ENCODE peak calls at places on chromosomes 4 and X, in ten cellular contexts. One of them, this sample, is unnamed.

GRCh38 chr4:38058186-38058585 is 98.0 kb downstream of the PTTG2 start:
- DNase-seq in nephron progenitor cell: peak; percentile 46
- DNase-seq in RPMI7951: no peak
- DNase-seq in fibroblast of mammary gland: no peak
- DNase-seq in activated CD4-positive, alpha-beta T cell treated with anti-CD3 and anti-CD28 coated beads, Interleukin-2, amount 10 ng/mL, durations not matched to agents 7 days and 5 days: no peak
- DNase-seq in T-helper 17 cell: no peak
- DNase-seq in NCI-H1092 treated with DMSO at 0.1 percent for 48 hours: no peak
- DNase-seq in RPMI8226: no peak
- DNase-seq in HFFc6: no peak
- DNase-seq in aorta: no peak
- DNase-seq in this sample: peak; percentile 20

GRCh38 chr4:159508917-159509500 is 406.1 kb downstream of the RAPGEF2 start:
- DNase-seq in NCI-H1092 treated with DMSO at 0.1 percent for 48 hours: no peak
- DNase-seq in T-helper 17 cell: no peak
- DNase-seq in fibroblast of mammary gland: peak; percentile 38
- DNase-seq in activated CD4-positive, alpha-beta T cell treated with anti-CD3 and anti-CD28 coated beads, Interleukin-2, amount 10 ng/mL, durations not matched to agents 7 days and 5 days: no peak
- DNase-seq in HFFc6: no peak
- DNase-seq in nephron progenitor cell: no peak
- DNase-seq in RPMI8226: no peak
- DNase-seq in aorta: no peak
- DNase-seq in RPMI7951: no peak
- DNase-seq in this sample: no peak

GRCh38 chrX:133444952-133445831 is 29.9 kb upstream of the GPC4 start:
- DNase-seq in NCI-H1092 treated with DMSO at 0.1 percent for 48 hours: no peak
- DNase-seq in T-helper 17 cell: no peak
- DNase-seq in RPMI7951: no peak
- DNase-seq in activated CD4-positive, alpha-beta T cell treated with anti-CD3 and anti-CD28 coated beads, Interleukin-2, amount 10 ng/mL, durations not matched to agents 7 days and 5 days: no peak
- DNase-seq in RPMI8226: no peak
- DNase-seq in HFFc6: no peak
- DNase-seq in fibroblast of mammary gland: peak; percentile 6
- DNase-seq in aorta: no peak
- DNase-seq in nephron progenitor cell: peak; percentile 20
- DNase-seq in this sample: peak; percentile 5

GRCh38 chr4:87051121-87051713 is 116.4 kb downstream of the AFF1 start:
- DNase-seq in NCI-H1092 treated with DMSO at 0.1 percent for 48 hours: no peak
- DNase-seq in T-helper 17 cell: no peak
- DNase-seq in activated CD4-positive, alpha-beta T cell treated with anti-CD3 and anti-CD28 coated beads, Interleukin-2, amount 10 ng/mL, durations not matched to agents 7 days and 5 days: no peak
- DNase-seq in aorta: no peak
- DNase-seq in RPMI8226: no peak
- DNase-seq in HFFc6: no peak
- DNase-seq in fibroblast of mammary gland: peak; percentile 56
- DNase-seq in nephron progenitor cell: no peak
- DNase-seq in RPMI7951: no peak
- DNase-seq in this sample: no peak

GRCh38 chr4:3111461-3111860 is 37.0 kb downstream of the HTT start:
- DNase-seq in RPMI7951: peak; percentile 2
- DNase-seq in fibroblast of mammary gland: peak; percentile 63
- DNase-seq in aorta: no peak
- DNase-seq in RPMI8226: no peak
- DNase-seq in NCI-H1092 treated with DMSO at 0.1 percent for 48 hours: no peak
- DNase-seq in HFFc6: peak; percentile 80
- DNase-seq in activated CD4-positive, alpha-beta T cell treated with anti-CD3 and anti-CD28 coated beads, Interleukin-2, amount 10 ng/mL, durations not matched to agents 7 days and 5 days: no peak
- DNase-seq in T-helper 17 cell: no peak
- DNase-seq in nephron progenitor cell: no peak
- DNase-seq in this sample: no peak

GRCh38 chr4:94127707-94128328 is 79.8 kb upstream of the SMARCAD1 start:
- DNase-seq in aorta: no peak
- DNase-seq in fibroblast of mammary gland: peak; percentile 38
- DNase-seq in HFFc6: peak; percentile 3
- DNase-seq in nephron progenitor cell: no peak
- DNase-seq in RPMI7951: peak; percentile 29
- DNase-seq in RPMI8226: peak; percentile 20
- DNase-seq in activated CD4-positive, alpha-beta T cell treated with anti-CD3 and anti-CD28 coated beads, Interleukin-2, amount 10 ng/mL, durations not matched to agents 7 days and 5 days: no peak
- DNase-seq in NCI-H1092 treated with DMSO at 0.1 percent for 48 hours: peak; percentile 34
- DNase-seq in T-helper 17 cell: no peak
- DNase-seq in this sample: peak; percentile 31

GRCh38 chr4:6497796-6498195 is 25.4 kb upstream of the PPP2R2C start:
- DNase-seq in NCI-H1092 treated with DMSO at 0.1 percent for 48 hours: no peak
- DNase-seq in RPMI7951: no peak
- DNase-seq in T-helper 17 cell: no peak
- DNase-seq in fibroblast of mammary gland: no peak
- DNase-seq in RPMI8226: no peak
- DNase-seq in nephron progenitor cell: no peak
- DNase-seq in activated CD4-positive, alpha-beta T cell treated with anti-CD3 and anti-CD28 coated beads, Interleukin-2, amount 10 ng/mL, durations not matched to agents 7 days and 5 days: peak; percentile 0
- DNase-seq in HFFc6: no peak
- DNase-seq in aorta: no peak
- DNase-seq in this sample: no peak

GRCh38 chrX:130393451-130394074 is 8.1 kb upstream of the GPR119 start:
- DNase-seq in activated CD4-positive, alpha-beta T cell treated with anti-CD3 and anti-CD28 coated beads, Interleukin-2, amount 10 ng/mL, durations not matched to agents 7 days and 5 days: peak; percentile 7
- DNase-seq in NCI-H1092 treated with DMSO at 0.1 percent for 48 hours: peak; percentile 21
- DNase-seq in nephron progenitor cell: peak; percentile 61
- DNase-seq in fibroblast of mammary gland: peak; percentile 56
- DNase-seq in aorta: no peak
- DNase-seq in HFFc6: peak; percentile 43
- DNase-seq in T-helper 17 cell: no peak
- DNase-seq in RPMI7951: peak; percentile 28
- DNase-seq in RPMI8226: peak; percentile 40
- DNase-seq in this sample: peak; percentile 41

GRCh38 chr4:6250235-6250983 is 19.2 kb upstream of the WFS1 start:
- DNase-seq in aorta: no peak
- DNase-seq in T-helper 17 cell: no peak
- DNase-seq in fibroblast of mammary gland: peak; percentile 67
- DNase-seq in nephron progenitor cell: no peak
- DNase-seq in RPMI7951: peak; percentile 42
- DNase-seq in NCI-H1092 treated with DMSO at 0.1 percent for 48 hours: peak; percentile 77
- DNase-seq in activated CD4-positive, alpha-beta T cell treated with anti-CD3 and anti-CD28 coated beads, Interleukin-2, amount 10 ng/mL, durations not matched to agents 7 days and 5 days: peak; percentile 55
- DNase-seq in RPMI8226: peak; percentile 68
- DNase-seq in HFFc6: peak; percentile 69
- DNase-seq in this sample: peak; percentile 64

GRCh38 chr4:135510582-135510981 is 1309.0 kb upstream of the PABPC4L start:
- DNase-seq in fibroblast of mammary gland: no peak
- DNase-seq in nephron progenitor cell: no peak
- DNase-seq in RPMI8226: no peak
- DNase-seq in aorta: no peak
- DNase-seq in T-helper 17 cell: no peak
- DNase-seq in activated CD4-positive, alpha-beta T cell treated with anti-CD3 and anti-CD28 coated beads, Interleukin-2, amount 10 ng/mL, durations not matched to agents 7 days and 5 days: no peak
- DNase-seq in NCI-H1092 treated with DMSO at 0.1 percent for 48 hours: no peak
- DNase-seq in HFFc6: no peak
- DNase-seq in RPMI7951: peak; percentile 78
- DNase-seq in this sample: peak; percentile 4

GRCh38 chr4:10192331-10192730 is 75.7 kb upstream of the WDR1 start:
- DNase-seq in RPMI8226: no peak
- DNase-seq in T-helper 17 cell: no peak
- DNase-seq in nephron progenitor cell: no peak
- DNase-seq in fibroblast of mammary gland: no peak
- DNase-seq in activated CD4-positive, alpha-beta T cell treated with anti-CD3 and anti-CD28 coated beads, Interleukin-2, amount 10 ng/mL, durations not matched to agents 7 days and 5 days: no peak
- DNase-seq in RPMI7951: no peak
- DNase-seq in NCI-H1092 treated with DMSO at 0.1 percent for 48 hours: no peak
- DNase-seq in aorta: no peak
- DNase-seq in HFFc6: no peak
- DNase-seq in this sample: no peak

GRCh38 chrX:10617186-10617963 is 3.0 kb downstream of the MID1 start:
- DNase-seq in nephron progenitor cell: no peak
- DNase-seq in aorta: no peak
- DNase-seq in NCI-H1092 treated with DMSO at 0.1 percent for 48 hours: no peak
- DNase-seq in T-helper 17 cell: no peak
- DNase-seq in RPMI7951: no peak
- DNase-seq in RPMI8226: no peak
- DNase-seq in fibroblast of mammary gland: no peak
- DNase-seq in HFFc6: no peak
- DNase-seq in activated CD4-positive, alpha-beta T cell treated with anti-CD3 and anti-CD28 coated beads, Interleukin-2, amount 10 ng/mL, durations not matched to agents 7 days and 5 days: no peak
- DNase-seq in this sample: no peak

GRCh38 chrX:1292581-1293310 is 24.1 kb downstream of the CSF2RA start:
- DNase-seq in RPMI8226: peak; percentile 7
- DNase-seq in aorta: peak; percentile 43
- DNase-seq in activated CD4-positive, alpha-beta T cell treated with anti-CD3 and anti-CD28 coated beads, Interleukin-2, amount 10 ng/mL, durations not matched to agents 7 days and 5 days: no peak
- DNase-seq in T-helper 17 cell: no peak
- DNase-seq in NCI-H1092 treated with DMSO at 0.1 percent for 48 hours: no peak
- DNase-seq in fibroblast of mammary gland: no peak
- DNase-seq in RPMI7951: no peak
- DNase-seq in nephron progenitor cell: peak; percentile 18
- DNase-seq in HFFc6: no peak
- DNase-seq in this sample: no peak

GRCh38 chr4:123696712-123697111 is 300.1 kb downstream of the SPRY1 start:
- DNase-seq in aorta: no peak
- DNase-seq in NCI-H1092 treated with DMSO at 0.1 percent for 48 hours: no peak
- DNase-seq in RPMI7951: no peak
- DNase-seq in RPMI8226: no peak
- DNase-seq in HFFc6: no peak
- DNase-seq in activated CD4-positive, alpha-beta T cell treated with anti-CD3 and anti-CD28 coated beads, Interleukin-2, amount 10 ng/mL, durations not matched to agents 7 days and 5 days: no peak
- DNase-seq in fibroblast of mammary gland: no peak
- DNase-seq in T-helper 17 cell: no peak
- DNase-seq in nephron progenitor cell: no peak
- DNase-seq in this sample: no peak

GRCh38 chrX:119617511-119618164 is 11.4 kb upstream of the NKRF start:
- DNase-seq in T-helper 17 cell: no peak
- DNase-seq in fibroblast of mammary gland: no peak
- DNase-seq in RPMI7951: no peak
- DNase-seq in activated CD4-positive, alpha-beta T cell treated with anti-CD3 and anti-CD28 coated beads, Interleukin-2, amount 10 ng/mL, durations not matched to agents 7 days and 5 days: no peak
- DNase-seq in nephron progenitor cell: no peak
- DNase-seq in HFFc6: no peak
- DNase-seq in aorta: no peak
- DNase-seq in RPMI8226: no peak
- DNase-seq in NCI-H1092 treated with DMSO at 0.1 percent for 48 hours: no peak
- DNase-seq in this sample: no peak

GRCh38 chrX:107482046-107482445 is 32.6 kb downstream of the FRMPD3 start:
- DNase-seq in activated CD4-positive, alpha-beta T cell treated with anti-CD3 and anti-CD28 coated beads, Interleukin-2, amount 10 ng/mL, durations not matched to agents 7 days and 5 days: no peak
- DNase-seq in fibroblast of mammary gland: no peak
- DNase-seq in RPMI8226: no peak
- DNase-seq in T-helper 17 cell: no peak
- DNase-seq in aorta: no peak
- DNase-seq in nephron progenitor cell: no peak
- DNase-seq in HFFc6: no peak
- DNase-seq in NCI-H1092 treated with DMSO at 0.1 percent for 48 hours: peak; percentile 8
- DNase-seq in RPMI7951: no peak
- DNase-seq in this sample: no peak

GRCh38 chrX:146243071-146243470 is 425.4 kb downstream of the SLITRK2 start:
- DNase-seq in RPMI7951: no peak
- DNase-seq in aorta: no peak
- DNase-seq in NCI-H1092 treated with DMSO at 0.1 percent for 48 hours: no peak
- DNase-seq in RPMI8226: no peak
- DNase-seq in T-helper 17 cell: no peak
- DNase-seq in fibroblast of mammary gland: peak; percentile 8
- DNase-seq in activated CD4-positive, alpha-beta T cell treated with anti-CD3 and anti-CD28 coated beads, Interleukin-2, amount 10 ng/mL, durations not matched to agents 7 days and 5 days: no peak
- DNase-seq in HFFc6: no peak
- DNase-seq in nephron progenitor cell: no peak
- DNase-seq in this sample: no peak

GRCh38 chr4:5470318-5470889 is 238.0 kb downstream of the EVC2 start:
- DNase-seq in fibroblast of mammary gland: no peak
- DNase-seq in NCI-H1092 treated with DMSO at 0.1 percent for 48 hours: no peak
- DNase-seq in nephron progenitor cell: no peak
- DNase-seq in T-helper 17 cell: no peak
- DNase-seq in RPMI7951: no peak
- DNase-seq in activated CD4-positive, alpha-beta T cell treated with anti-CD3 and anti-CD28 coated beads, Interleukin-2, amount 10 ng/mL, durations not matched to agents 7 days and 5 days: no peak
- DNase-seq in aorta: no peak
- DNase-seq in HFFc6: no peak
- DNase-seq in RPMI8226: no peak
- DNase-seq in this sample: no peak

GRCh38 chrX:119402588-119402987 is 3.5 kb downstream of the SLC25A43 start:
- DNase-seq in fibroblast of mammary gland: no peak
- DNase-seq in nephron progenitor cell: no peak
- DNase-seq in aorta: no peak
- DNase-seq in NCI-H1092 treated with DMSO at 0.1 percent for 48 hours: no peak
- DNase-seq in RPMI7951: no peak
- DNase-seq in HFFc6: no peak
- DNase-seq in activated CD4-positive, alpha-beta T cell treated with anti-CD3 and anti-CD28 coated beads, Interleukin-2, amount 10 ng/mL, durations not matched to agents 7 days and 5 days: no peak
- DNase-seq in RPMI8226: no peak
- DNase-seq in T-helper 17 cell: no peak
- DNase-seq in this sample: no peak

GRCh38 chr4:65845169-65845568 is 174.9 kb upstream of the EPHA5 start:
- DNase-seq in RPMI8226: no peak
- DNase-seq in HFFc6: no peak
- DNase-seq in activated CD4-positive, alpha-beta T cell treated with anti-CD3 and anti-CD28 coated beads, Interleukin-2, amount 10 ng/mL, durations not matched to agents 7 days and 5 days: no peak
- DNase-seq in NCI-H1092 treated with DMSO at 0.1 percent for 48 hours: no peak
- DNase-seq in nephron progenitor cell: no peak
- DNase-seq in fibroblast of mammary gland: no peak
- DNase-seq in RPMI7951: no peak
- DNase-seq in aorta: no peak
- DNase-seq in T-helper 17 cell: no peak
- DNase-seq in this sample: no peak

GRCh38 chrX:17654116-17654515 is 83.2 kb upstream of the SCML1 start:
- DNase-seq in aorta: no peak
- DNase-seq in HFFc6: no peak
- DNase-seq in T-helper 17 cell: no peak
- DNase-seq in RPMI7951: no peak
- DNase-seq in nephron progenitor cell: peak; percentile 25
- DNase-seq in RPMI8226: peak; percentile 29
- DNase-seq in NCI-H1092 treated with DMSO at 0.1 percent for 48 hours: no peak
- DNase-seq in activated CD4-positive, alpha-beta T cell treated with anti-CD3 and anti-CD28 coated beads, Interleukin-2, amount 10 ng/mL, durations not matched to agents 7 days and 5 days: peak; percentile 24
- DNase-seq in fibroblast of mammary gland: no peak
- DNase-seq in this sample: no peak

GRCh38 chr4:1194028-1194900 is 21.9 kb upstream of the SPON2 start:
- DNase-seq in nephron progenitor cell: no peak
- DNase-seq in HFFc6: no peak
- DNase-seq in NCI-H1092 treated with DMSO at 0.1 percent for 48 hours: peak; percentile 16
- DNase-seq in fibroblast of mammary gland: peak; percentile 64
- DNase-seq in RPMI8226: no peak
- DNase-seq in T-helper 17 cell: peak; percentile 7
- DNase-seq in RPMI7951: peak; percentile 64
- DNase-seq in aorta: peak; percentile 94
- DNase-seq in activated CD4-positive, alpha-beta T cell treated with anti-CD3 and anti-CD28 coated beads, Interleukin-2, amount 10 ng/mL, durations not matched to agents 7 days and 5 days: no peak
- DNase-seq in this sample: no peak

GRCh38 chr4:102503301-102503746 is 2.2 kb downstream of the NFKB1 start:
- DNase-seq in RPMI7951: no peak
- DNase-seq in T-helper 17 cell: no peak
- DNase-seq in HFFc6: no peak
- DNase-seq in RPMI8226: peak; percentile 25
- DNase-seq in fibroblast of mammary gland: no peak
- DNase-seq in nephron progenitor cell: no peak
- DNase-seq in NCI-H1092 treated with DMSO at 0.1 percent for 48 hours: peak; percentile 75
- DNase-seq in aorta: no peak
- DNase-seq in activated CD4-positive, alpha-beta T cell treated with anti-CD3 and anti-CD28 coated beads, Interleukin-2, amount 10 ng/mL, durations not matched to agents 7 days and 5 days: no peak
- DNase-seq in this sample: peak; percentile 37

GRCh38 chr4:40546506-40546905 is 83.2 kb downstream of the RBM47 start:
- DNase-seq in RPMI8226: no peak
- DNase-seq in activated CD4-positive, alpha-beta T cell treated with anti-CD3 and anti-CD28 coated beads, Interleukin-2, amount 10 ng/mL, durations not matched to agents 7 days and 5 days: no peak
- DNase-seq in nephron progenitor cell: no peak
- DNase-seq in NCI-H1092 treated with DMSO at 0.1 percent for 48 hours: no peak
- DNase-seq in T-helper 17 cell: no peak
- DNase-seq in RPMI7951: no peak
- DNase-seq in aorta: no peak
- DNase-seq in fibroblast of mammary gland: no peak
- DNase-seq in HFFc6: no peak
- DNase-seq in this sample: no peak

This sample was measured in ACHN.